ENCODE peak calls at places on chromosomes 6 and 20, in seven cellular contexts. Q is adrenal gland, N is heart left ventricle, Y is fibroblast of lung, K is astrocyte, G is cardiac muscle cell, F is psoas muscle. X is an unnamed sample.
A peak's percentile ranks its signal among the peaks of the same experiment; 100 is the strongest.

GRCh38 chr6:132412656-132413500 is 11.6 kb upstream of the MOXD1 start:
- DNase-seq in Q (no peak), G (no peak), Y (peak; percentile 25), F (no peak), N (no peak), K (no peak), X (no peak)

GRCh38 chr20:58131581-58132142 is 96.8 kb downstream of the ANKRD60 start:
- DNase-seq in G (no peak), N (no peak), F (no peak), Y (peak; percentile 89), Q (no peak), K (peak; percentile 87), X (no peak)

GRCh38 chr6:85641522-85641915 is 1.2 kb downstream of the SYNCRIP start:
- DNase-seq in F (no peak), Y (no peak), Q (no peak), G (no peak), N (no peak), K (no peak), X (no peak)

GRCh38 chr6:51866001-51866400 is 221.4 kb downstream of the PKHD1 start:
- DNase-seq in G (no peak), Q (no peak), N (no peak), K (no peak), Y (no peak), F (no peak), X (no peak)

GRCh38 chr6:19719691-19720127 is 117.5 kb upstream of the ID4 start:
- DNase-seq in K (peak; percentile 77), Y (peak; percentile 82), F (no peak), G (peak; percentile 72), Q (no peak), N (no peak), X (no peak)

GRCh38 chr20:3590164-3590563 is 73.0 kb downstream of the GFRA4 start:
- DNase-seq in Y (no peak), G (no peak), Q (peak; percentile 10), N (no peak), F (no peak), K (no peak), X (no peak)

GRCh38 chr20:32159766-32160221 is 47.7 kb downstream of the PLAGL2 start:
- DNase-seq in G (no peak), Y (no peak), F (no peak), K (no peak), Q (no peak), N (no peak), X (no peak)

GRCh38 chr6:152669894-152670293 is 27.8 kb upstream of the MYCT1 start:
- DNase-seq in G (peak; percentile 26), F (no peak), Q (no peak), K (peak; percentile 22), Y (peak; percentile 30), N (no peak), X (no peak)

GRCh38 chr6:20875369-20875963 is 341.2 kb downstream of the CDKAL1 start:
- DNase-seq in G (peak; percentile 40), N (no peak), Q (no peak), Y (peak; percentile 42), F (no peak), K (peak; percentile 30), X (no peak)

GRCh38 chr6:70151616-70152015 is 151.3 kb downstream of the COL9A1 start:
- DNase-seq in F (no peak), K (no peak), G (no peak), N (no peak), Y (no peak), Q (no peak), X (no peak)

GRCh38 chr6:121680058-121680457 is 244.6 kb downstream of the GJA1 start:
- DNase-seq in G (no peak), F (no peak), N (no peak), Q (no peak), K (no peak), Y (no peak), X (no peak)

GRCh38 chr20:61544910-61545889 is 293.1 kb downstream of the CDH4 start:
- DNase-seq in Y (no peak), N (no peak), G (no peak), K (no peak), Q (no peak), F (no peak), X (no peak)

GRCh38 chr6:50381106-50381415 is 331.3 kb upstream of the DEFB112 start:
- DNase-seq in Y (no peak), N (no peak), F (no peak), Q (peak; percentile 3), K (no peak), G (no peak), X (no peak)

GRCh38 chr6:97591955-97592354 is 308.9 kb upstream of the MMS22L start:
- DNase-seq in Q (no peak), F (no peak), K (no peak), G (no peak), Y (no peak), N (no peak), X (no peak)

GRCh38 chr6:97594834-97595233 is 311.8 kb upstream of the MMS22L start:
- DNase-seq in Q (no peak), K (peak; percentile 82), N (peak; percentile 26), G (peak; percentile 78), Y (peak; percentile 83), F (no peak), X (no peak)
- H3K27me3 ChIP-seq in Q (no peaks in the 10 kb centered on the region), K (no peaks in the 10 kb centered on the region), N (no peaks in the 10 kb centered on the region), G (no peaks in the 10 kb centered on the region), Y (no peaks in the 10 kb centered on the region), F (no peaks in the 10 kb centered on the region), X (no peaks in the 10 kb centered on the region)

GRCh38 chr6:157987788-157988699 is 6.4 kb downstream of the SYNJ2 start:
- DNase-seq in G (no peak), Q (no peak), Y (no peak), F (no peak), N (no peak), K (no peak), X (no peak)

GRCh38 chr6:157984686-157985225 is 3.1 kb downstream of the SYNJ2 start:
- DNase-seq in Y (peak; percentile 58), Q (no peak), K (peak; percentile 54), F (no peak), N (no peak), G (no peak), X (no peak)

GRCh38 chr6:157984165-157984564 is 2.5 kb downstream of the SYNJ2 start:
- DNase-seq in N (no peak), F (no peak), G (no peak), Y (no peak), Q (no peak), K (no peak), X (no peak)

GRCh38 chr6:157983439-157984119 is 1.9 kb downstream of the SYNJ2 start:
- DNase-seq in K (peak; percentile 70), F (no peak), N (no peak), G (no peak), Y (peak; percentile 73), Q (no peak), X (no peak)

GRCh38 chr6:157985378-157986155 is 3.9 kb downstream of the SYNJ2 start:
- DNase-seq in Q (no peak), Y (no peak), F (no peak), G (no peak), N (no peak), K (no peak), X (no peak)
- H3K27ac ChIP-seq in Q (no peak overlapping the region), Y (peak overlapping the region; percentile 19), F (no peak overlapping the region), G (no peak overlapping the region), N (no peak overlapping the region), K (peak overlapping the region; percentile 55), X (no peak overlapping the region)

DNA sequence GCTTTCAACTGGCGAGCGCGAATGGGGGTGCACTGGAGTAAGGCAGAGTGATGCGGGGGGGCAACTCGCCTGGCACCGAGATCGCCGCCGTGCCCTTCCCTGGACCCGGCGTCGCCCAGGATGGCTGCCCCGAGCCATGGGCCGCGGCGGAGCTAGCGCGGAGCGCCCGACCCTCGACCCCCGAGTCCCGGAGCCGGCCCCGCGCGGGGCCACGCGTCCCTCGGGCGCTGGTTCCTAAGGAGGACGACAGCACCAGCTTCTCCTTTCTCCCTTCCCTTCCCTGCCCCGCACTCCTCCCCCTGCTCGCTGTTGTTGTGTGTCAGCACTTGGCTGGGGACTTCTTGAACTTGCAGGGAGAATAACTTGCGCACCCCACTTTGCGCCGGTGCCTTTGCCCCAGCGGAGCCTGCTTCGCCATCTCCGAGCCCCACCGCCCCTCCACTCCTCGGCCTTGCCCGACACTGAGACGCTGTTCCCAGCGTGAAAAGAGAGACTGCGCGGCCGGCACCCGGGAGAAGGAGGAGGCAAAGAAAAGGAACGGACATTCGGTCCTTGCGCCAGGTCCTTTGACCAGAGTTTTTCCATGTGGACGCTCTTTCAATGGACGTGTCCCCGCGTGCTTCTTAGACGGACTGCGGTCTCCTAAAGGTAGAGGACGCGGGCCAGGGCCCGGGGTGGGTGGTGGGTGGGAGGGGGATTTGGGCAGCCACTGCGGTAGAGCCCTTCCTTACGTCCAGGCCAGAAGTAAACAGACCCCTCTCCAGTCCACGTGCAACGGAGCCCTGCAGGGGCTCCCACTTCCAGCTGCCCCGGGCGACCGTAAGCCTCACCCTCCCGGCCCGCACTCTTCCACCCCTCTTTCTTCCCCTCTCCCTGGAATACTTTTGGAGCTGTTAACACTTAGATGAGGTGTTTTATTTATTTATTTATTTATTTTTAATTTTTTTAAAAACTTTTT is 1.0 kb downstream of the BMP2 start:
- DNase-seq in F (peak; percentile 57), Y (peak; percentile 46), G (peak; percentile 37), N (peak; percentile 34), K (peak; percentile 38), Q (no peak), X (peak; percentile 20)
- H3K27me3 ChIP-seq in F (no peaks in the 10 kb centered on the region), Y (no peaks in the 10 kb centered on the region), G (no peaks in the 10 kb centered on the region), N (no peaks in the 10 kb centered on the region), K (no peaks in the 10 kb centered on the region), Q (peaks cover 8% of the 10 kb centered on the region), X (peaks cover 17% of the 10 kb centered on the region)

GRCh38 chr20:50271201-50271600 is 80.6 kb downstream of the CEBPB start:
- DNase-seq in K (no peak), Q (no peak), G (no peak), N (peak; percentile 18), Y (no peak), F (peak; percentile 22), X (no peak)
- H3K27ac ChIP-seq in K (no peak overlapping the region), Q (peak overlapping the region; percentile 68), G (no peak overlapping the region), N (peak overlapping the region; percentile 94), Y (no peak overlapping the region), F (no peak overlapping the region), X (no peak overlapping the region)